ENCODE peak calls at places on chromosomes 11 and 22, in nine cellular contexts. Z, M, J, Y, B, Q, T, N and W are unnamed samples.

GRCh38 chr11:86047275-86047991 is 21.5 kb downstream of the PICALM start:
- DNase-seq in Z (peak), M (no peak), J (no peak), Y (no peak), B (peak), Q (peak), T (no peak), N (peak), W (peak)

GRCh38 chr11:123603666-123604065 is 50.8 kb downstream of the SCN3B start:
- DNase-seq in Z (no peak), M (no peak), J (no peak), Y (no peak), B (no peak), Q (no peak), T (no peak), N (no peak), W (no peak)

GRCh38 chr11:2561283-2562180 is 116.7 kb downstream of the KCNQ1 start:
- DNase-seq in Z (no peak), M (peak), J (no peak), Y (no peak), B (no peak), Q (no peak), T (no peak), N (no peak), W (no peak)

GRCh38 chr11:3139481-3140290 is 25.4 kb downstream of the OSBPL5 start:
- DNase-seq in Z (no peak), M (no peak), J (no peak), Y (no peak), B (no peak), Q (no peak), T (no peak), N (no peak), W (no peak)

GRCh38 chr11:70066136-70066520 is 12.0 kb upstream of the ANO1 start:
- DNase-seq in Z (no peak), M (no peak), J (peak), Y (no peak), B (no peak), Q (no peak), T (no peak), N (no peak), W (no peak)

GRCh38 chr11:95154514-95154913 is 64.9 kb downstream of the ENDOD1 start:
- DNase-seq in Z (no peak), M (no peak), J (no peak), Y (no peak), B (peak), Q (peak), T (peak), N (peak), W (peak)

GRCh38 chr22:49091451-49091850 is 736.2 kb downstream of the BRD1 start:
- DNase-seq in Z (no peak), M (no peak), J (no peak), Y (no peak), B (no peak), Q (no peak), T (no peak), N (no peak), W (no peak)

GRCh38 chr11:100774859-100775258 is 87.8 kb downstream of the ARHGAP42 start:
- DNase-seq in Z (no peak), M (no peak), J (no peak), Y (no peak), B (no peak), Q (no peak), T (no peak), N (no peak), W (no peak)

GRCh38 chr22:46696225-46696518 is 41.9 kb downstream of the CERK start:
- DNase-seq in Z (no peak), M (no peak), J (no peak), Y (no peak), B (no peak), Q (no peak), T (no peak), N (no peak), W (no peak)

GRCh38 chr11:72652871-72653615 is 21.2 kb downstream of the PDE2A start:
- DNase-seq in Z (no peak), M (no peak), J (no peak), Y (no peak), B (no peak), Q (no peak), T (no peak), N (no peak), W (no peak)

GRCh38 chr11:130465259-130465658 is 16.8 kb downstream of the ADAMTS15 start:
- DNase-seq in Z (peak), M (no peak), J (no peak), Y (no peak), B (peak), Q (peak), T (no peak), N (peak), W (peak)

GRCh38 chr11:124758355-124759267 is 3.5 kb downstream of the ESAM start:
- DNase-seq in Z (peak), M (peak), J (peak), Y (peak), B (peak), Q (peak), T (peak), N (peak), W (peak)

GRCh38 chr11:124756033-124756752 is 4.1 kb upstream of the VSIG2 start:
- DNase-seq in Z (no peak), M (no peak), J (no peak), Y (no peak), B (no peak), Q (no peak), T (no peak), N (no peak), W (no peak)

GRCh38 chr11:124757320-124757719 is 4.8 kb downstream of the ESAM start:
- DNase-seq in Z (no peak), M (no peak), J (no peak), Y (no peak), B (no peak), Q (no peak), T (no peak), N (no peak), W (no peak)

GRCh38 chr11:124754710-124755109 is 2.7 kb upstream of the VSIG2 start:
- DNase-seq in Z (no peak), M (no peak), J (no peak), Y (no peak), B (no peak), Q (no peak), T (no peak), N (no peak), W (no peak)

GRCh38 chr11:124756753-124757227 is 4.7 kb upstream of the VSIG2 start:
- DNase-seq in Z (no peak), M (no peak), J (no peak), Y (no peak), B (peak), Q (no peak), T (no peak), N (no peak), W (no peak)
- H3K4me3 ChIP-seq in Z (no peak), M (no peak), J (no peak), Y (no peak), B (no peak), Q (no peak), T (no peak), N (no peak), W (no peak)

GRCh38 chr11:14971865-14972580 is at the start of gene CALCA:
- DNase-seq in Z (no peak), M (no peak), J (no peak), Y (no peak), B (no peak), Q (no peak), T (no peak), N (no peak), W (no peak)
- H3K4me3 ChIP-seq in Z (no peak), M (no peak), J (no peak), Y (no peak), B (no peak), Q (no peak), T (no peak), N (no peak), W (no peak)

GRCh38 chr11:64008283-64008931 is 22.2 kb downstream of the OTUB1 start:
- DNase-seq in Z (no peak), M (no peak), J (no peak), Y (no peak), B (no peak), Q (no peak), T (no peak), N (no peak), W (no peak)
- H3K4me3 ChIP-seq in Z (no peak), M (no peak), J (no peak), Y (no peak), B (no peak), Q (no peak), T (no peak), N (no peak), W (no peak)

DNA sequence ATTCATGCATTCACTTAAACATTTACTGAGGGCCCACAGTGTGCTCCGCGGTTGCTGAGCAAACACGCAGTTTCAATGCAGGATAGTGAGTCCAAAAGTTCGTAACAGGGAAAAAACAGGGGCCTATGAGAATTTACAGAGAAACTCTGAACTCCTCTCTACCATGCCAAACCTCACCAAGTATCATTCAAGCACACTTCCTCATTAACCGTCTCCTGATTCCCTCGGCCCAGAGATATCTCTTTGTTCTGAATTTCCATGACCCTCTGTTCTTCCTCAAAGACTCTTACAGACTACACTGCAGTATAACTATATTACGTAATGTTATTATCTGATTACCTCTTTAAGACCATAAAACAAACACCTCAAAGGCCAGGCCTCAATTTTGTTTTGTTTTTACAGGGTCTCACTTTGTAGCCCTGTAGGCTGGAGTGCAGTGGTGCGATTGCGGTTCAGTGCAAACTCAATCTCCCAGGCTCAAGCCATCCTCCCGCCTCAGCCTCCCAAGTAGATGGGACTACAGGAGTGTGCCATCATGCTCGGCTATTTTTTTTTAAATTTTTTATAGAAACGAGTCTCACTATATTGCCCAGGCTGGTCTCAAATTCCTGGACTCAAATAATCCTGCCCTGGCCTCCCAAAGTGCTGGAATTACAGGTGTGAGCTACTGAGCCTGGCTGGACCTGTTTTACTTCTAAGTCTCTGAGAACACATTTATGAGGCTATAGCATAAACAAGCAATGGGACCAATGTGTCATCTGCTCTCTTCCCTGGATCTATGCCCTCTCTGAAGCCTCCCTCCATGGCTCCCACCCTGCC is 3.6 kb downstream of the HPS4 start:
- DNase-seq in Z (no peak), M (no peak), J (no peak), Y (no peak), B (peak), Q (no peak), T (peak), N (no peak), W (no peak)
- H3K4me3 ChIP-seq in Z (no peak), M (peak), J (no peak), Y (no peak), B (peak), Q (peak), T (peak), N (no peak), W (peak)

GRCh38 chr22:26536056-26536761 is 23.9 kb upstream of the TFIP11 start:
- DNase-seq in Z (no peak), M (no peak), J (no peak), Y (peak), B (peak), Q (peak), T (peak), N (no peak), W (no peak)
- H3K4me3 ChIP-seq in Z (no peak), M (no peak), J (no peak), Y (no peak), B (no peak), Q (no peak), T (peak), N (no peak), W (no peak)